ENCODE peak calls at places on chromosomes 6 and 20, in nine cellular contexts. One of them, this sample, is unnamed.

GRCh38 chr6:11613858-11614257 is 76.3 kb downstream of the TMEM170B start:
- DNase-seq in body of pancreas: no peak
- DNase-seq in tibial nerve: no peak
- DNase-seq in transverse colon: no peak
- DNase-seq in HepG2: no peak
- DNase-seq in stomach: no peak
- DNase-seq in H54: peak
- DNase-seq in adrenal gland: no peak
- DNase-seq in IMR-90: peak
- DNase-seq in this sample: no peak

GRCh38 chr6:155084431-155085123 is 89.5 kb downstream of the TIAM2 start:
- DNase-seq in body of pancreas: no peak
- DNase-seq in tibial nerve: no peak
- DNase-seq in transverse colon: no peak
- DNase-seq in HepG2: peak
- DNase-seq in stomach: no peak
- DNase-seq in H54: no peak
- DNase-seq in adrenal gland: no peak
- DNase-seq in IMR-90: peak
- DNase-seq in this sample: no peak

GRCh38 chr20:46388201-46388836 is 18.1 kb downstream of the ELMO2 start:
- DNase-seq in body of pancreas: no peak
- DNase-seq in tibial nerve: no peak
- DNase-seq in transverse colon: no peak
- DNase-seq in HepG2: no peak
- DNase-seq in stomach: no peak
- DNase-seq in H54: no peak
- DNase-seq in adrenal gland: no peak
- DNase-seq in IMR-90: no peak
- DNase-seq in this sample: no peak

GRCh38 chr6:31740397-31741223 is 805 bp downstream of the MSH5 start:
- DNase-seq in body of pancreas: no peak
- DNase-seq in tibial nerve: no peak
- DNase-seq in transverse colon: peak
- DNase-seq in HepG2: no peak
- DNase-seq in stomach: no peak
- DNase-seq in H54: no peak
- DNase-seq in adrenal gland: no peak
- DNase-seq in IMR-90: no peak
- DNase-seq in this sample: peak

GRCh38 chr20:36159833-36160232 is 5.3 kb downstream of the EPB41L1 start:
- DNase-seq in body of pancreas: no peak
- DNase-seq in tibial nerve: no peak
- DNase-seq in transverse colon: no peak
- DNase-seq in HepG2: no peak
- DNase-seq in stomach: no peak
- DNase-seq in H54: no peak
- DNase-seq in adrenal gland: no peak
- DNase-seq in IMR-90: no peak
- DNase-seq in this sample: no peak

GRCh38 chr20:35506872-35507638 is 22.4 kb downstream of the C20orf173 start:
- DNase-seq in body of pancreas: no peak
- DNase-seq in tibial nerve: no peak
- DNase-seq in transverse colon: no peak
- DNase-seq in HepG2: no peak
- DNase-seq in stomach: no peak
- DNase-seq in H54: peak
- DNase-seq in adrenal gland: no peak
- DNase-seq in IMR-90: peak
- DNase-seq in this sample: no peak

GRCh38 chr6:28167068-28167467 is 25.4 kb downstream of the ZKSCAN8 start:
- DNase-seq in body of pancreas: no peak
- DNase-seq in tibial nerve: no peak
- DNase-seq in transverse colon: no peak
- DNase-seq in HepG2: no peak
- DNase-seq in stomach: no peak
- DNase-seq in H54: peak
- DNase-seq in adrenal gland: no peak
- DNase-seq in IMR-90: peak
- DNase-seq in this sample: no peak

GRCh38 chr20:57870597-57871236 is 160.9 kb upstream of the PMEPA1 start:
- DNase-seq in body of pancreas: no peak
- DNase-seq in tibial nerve: no peak
- DNase-seq in transverse colon: no peak
- DNase-seq in HepG2: no peak
- DNase-seq in stomach: no peak
- DNase-seq in H54: no peak
- DNase-seq in adrenal gland: no peak
- DNase-seq in IMR-90: no peak
- DNase-seq in this sample: no peak

GRCh38 chr6:127176175-127176574 is 57.7 kb downstream of the RSPO3 start:
- DNase-seq in body of pancreas: no peak
- DNase-seq in tibial nerve: no peak
- DNase-seq in transverse colon: no peak
- DNase-seq in HepG2: no peak
- DNase-seq in stomach: no peak
- DNase-seq in H54: no peak
- DNase-seq in adrenal gland: no peak
- DNase-seq in IMR-90: no peak
- DNase-seq in this sample: no peak

GRCh38 chr6:154343473-154344308 is 12.9 kb downstream of the IPCEF1 start:
- DNase-seq in body of pancreas: peak
- DNase-seq in tibial nerve: no peak
- DNase-seq in transverse colon: peak
- DNase-seq in HepG2: no peak
- DNase-seq in stomach: peak
- DNase-seq in H54: no peak
- DNase-seq in adrenal gland: peak
- DNase-seq in IMR-90: peak
- DNase-seq in this sample: no peak

GRCh38 chr20:46558511-46558959 is 8.1 kb upstream of the OCSTAMP start:
- DNase-seq in body of pancreas: no peak
- DNase-seq in tibial nerve: no peak
- DNase-seq in transverse colon: no peak
- DNase-seq in HepG2: peak
- DNase-seq in stomach: peak
- DNase-seq in H54: peak
- DNase-seq in adrenal gland: peak
- DNase-seq in IMR-90: peak
- DNase-seq in this sample: no peak

GRCh38 chr6:84707161-84707560 is 57.2 kb downstream of the TBX18 start:
- DNase-seq in body of pancreas: no peak
- DNase-seq in tibial nerve: no peak
- DNase-seq in transverse colon: no peak
- DNase-seq in HepG2: no peak
- DNase-seq in stomach: no peak
- DNase-seq in H54: no peak
- DNase-seq in adrenal gland: no peak
- DNase-seq in IMR-90: no peak
- DNase-seq in this sample: no peak

GRCh38 chr6:89430563-89430962 is 2.4 kb upstream of the ANKRD6 start:
- DNase-seq in body of pancreas: peak
- DNase-seq in tibial nerve: no peak
- DNase-seq in transverse colon: no peak
- DNase-seq in HepG2: no peak
- DNase-seq in stomach: no peak
- DNase-seq in H54: no peak
- DNase-seq in adrenal gland: peak
- DNase-seq in IMR-90: no peak
- DNase-seq in this sample: no peak

GRCh38 chr6:40791004-40791403 is 203.8 kb upstream of the LRFN2 start:
- DNase-seq in body of pancreas: no peak
- DNase-seq in tibial nerve: no peak
- DNase-seq in transverse colon: no peak
- DNase-seq in HepG2: no peak
- DNase-seq in stomach: no peak
- DNase-seq in H54: peak
- DNase-seq in adrenal gland: no peak
- DNase-seq in IMR-90: no peak
- DNase-seq in this sample: no peak

GRCh38 chr6:75084872-75085381 is 120.9 kb downstream of the COL12A1 start:
- DNase-seq in body of pancreas: peak
- DNase-seq in tibial nerve: no peak
- DNase-seq in transverse colon: peak
- DNase-seq in HepG2: peak
- DNase-seq in stomach: peak
- DNase-seq in H54: no peak
- DNase-seq in adrenal gland: peak
- DNase-seq in IMR-90: no peak
- DNase-seq in this sample: no peak

GRCh38 chr20:48238326-48238725 is 453.0 kb upstream of the SULF2 start:
- DNase-seq in body of pancreas: no peak
- DNase-seq in tibial nerve: no peak
- DNase-seq in transverse colon: no peak
- DNase-seq in HepG2: no peak
- DNase-seq in stomach: no peak
- DNase-seq in H54: peak
- DNase-seq in adrenal gland: peak
- DNase-seq in IMR-90: peak
- DNase-seq in this sample: no peak

GRCh38 chr20:51456511-51457280 is 85.8 kb downstream of the NFATC2 start:
- DNase-seq in body of pancreas: peak
- DNase-seq in tibial nerve: peak
- DNase-seq in transverse colon: peak
- DNase-seq in HepG2: peak
- DNase-seq in stomach: peak
- DNase-seq in H54: peak
- DNase-seq in adrenal gland: peak
- DNase-seq in IMR-90: peak
- DNase-seq in this sample: peak
- TF ChIP-seq POLR2A in body of pancreas: no peak
- TF ChIP-seq POLR2A in tibial nerve: no peak
- TF ChIP-seq POLR2A in transverse colon: no peak
- TF ChIP-seq POLR2A in HepG2: no peak
- TF ChIP-seq POLR2A in stomach: no peak
- TF ChIP-seq POLR2A in H54: peak
- TF ChIP-seq POLR2A in adrenal gland: no peak
- TF ChIP-seq POLR2A in IMR-90: no peak
- TF ChIP-seq POLR2A in this sample: no peak

GRCh38 chr6:43629505-43630300 is 639 bp upstream of the GTPBP2 start:
- DNase-seq in body of pancreas: peak
- DNase-seq in tibial nerve: peak
- DNase-seq in transverse colon: peak
- DNase-seq in HepG2: peak
- DNase-seq in stomach: peak
- DNase-seq in H54: peak
- DNase-seq in adrenal gland: peak
- DNase-seq in IMR-90: peak
- DNase-seq in this sample: peak

GRCh38 chr6:43627008-43627825 is 1.8 kb downstream of the GTPBP2 start:
- DNase-seq in body of pancreas: peak
- DNase-seq in tibial nerve: peak
- DNase-seq in transverse colon: peak
- DNase-seq in HepG2: peak
- DNase-seq in stomach: peak
- DNase-seq in H54: peak
- DNase-seq in adrenal gland: peak
- DNase-seq in IMR-90: peak
- DNase-seq in this sample: no peak

GRCh38 chr6:43630980-43631619 is 2.0 kb upstream of the GTPBP2 start:
- DNase-seq in body of pancreas: no peak
- DNase-seq in tibial nerve: no peak
- DNase-seq in transverse colon: no peak
- DNase-seq in HepG2: no peak
- DNase-seq in stomach: no peak
- DNase-seq in H54: no peak
- DNase-seq in adrenal gland: no peak
- DNase-seq in IMR-90: no peak
- DNase-seq in this sample: no peak

GRCh38 chr6:43629104-43629504 is at the start of gene GTPBP2:
- DNase-seq in body of pancreas: peak
- DNase-seq in tibial nerve: peak
- DNase-seq in transverse colon: peak
- DNase-seq in HepG2: peak
- DNase-seq in stomach: peak
- DNase-seq in H54: peak
- DNase-seq in adrenal gland: peak
- DNase-seq in IMR-90: peak
- DNase-seq in this sample: peak

GRCh38 chr6:43628392-43629103 is 516 bp downstream of the GTPBP2 start:
- DNase-seq in body of pancreas: peak
- DNase-seq in tibial nerve: peak
- DNase-seq in transverse colon: peak
- DNase-seq in HepG2: peak
- DNase-seq in stomach: peak
- DNase-seq in H54: peak
- DNase-seq in adrenal gland: peak
- DNase-seq in IMR-90: peak
- DNase-seq in this sample: no peak
- TF ChIP-seq POLR2A in body of pancreas: peak
- TF ChIP-seq POLR2A in tibial nerve: no peak
- TF ChIP-seq POLR2A in transverse colon: no peak
- TF ChIP-seq POLR2A in HepG2: peak
- TF ChIP-seq POLR2A in stomach: no peak
- TF ChIP-seq POLR2A in H54: no peak
- TF ChIP-seq POLR2A in adrenal gland: no peak
- TF ChIP-seq POLR2A in IMR-90: peak
- TF ChIP-seq POLR2A in this sample: no peak

GRCh38 chr6:26215200-26216014 is 128.2 kb downstream of the HFE start:
- DNase-seq in body of pancreas: no peak
- DNase-seq in tibial nerve: no peak
- DNase-seq in transverse colon: no peak
- DNase-seq in HepG2: peak
- DNase-seq in stomach: no peak
- DNase-seq in H54: no peak
- DNase-seq in adrenal gland: no peak
- DNase-seq in IMR-90: peak
- DNase-seq in this sample: peak
- TF ChIP-seq POLR2A in body of pancreas: peak
- TF ChIP-seq POLR2A in tibial nerve: no peak
- TF ChIP-seq POLR2A in transverse colon: peak
- TF ChIP-seq POLR2A in HepG2: peak
- TF ChIP-seq POLR2A in stomach: no peak
- TF ChIP-seq POLR2A in H54: no peak
- TF ChIP-seq POLR2A in adrenal gland: peak
- TF ChIP-seq POLR2A in IMR-90: no peak
- TF ChIP-seq POLR2A in this sample: peak

DNA sequence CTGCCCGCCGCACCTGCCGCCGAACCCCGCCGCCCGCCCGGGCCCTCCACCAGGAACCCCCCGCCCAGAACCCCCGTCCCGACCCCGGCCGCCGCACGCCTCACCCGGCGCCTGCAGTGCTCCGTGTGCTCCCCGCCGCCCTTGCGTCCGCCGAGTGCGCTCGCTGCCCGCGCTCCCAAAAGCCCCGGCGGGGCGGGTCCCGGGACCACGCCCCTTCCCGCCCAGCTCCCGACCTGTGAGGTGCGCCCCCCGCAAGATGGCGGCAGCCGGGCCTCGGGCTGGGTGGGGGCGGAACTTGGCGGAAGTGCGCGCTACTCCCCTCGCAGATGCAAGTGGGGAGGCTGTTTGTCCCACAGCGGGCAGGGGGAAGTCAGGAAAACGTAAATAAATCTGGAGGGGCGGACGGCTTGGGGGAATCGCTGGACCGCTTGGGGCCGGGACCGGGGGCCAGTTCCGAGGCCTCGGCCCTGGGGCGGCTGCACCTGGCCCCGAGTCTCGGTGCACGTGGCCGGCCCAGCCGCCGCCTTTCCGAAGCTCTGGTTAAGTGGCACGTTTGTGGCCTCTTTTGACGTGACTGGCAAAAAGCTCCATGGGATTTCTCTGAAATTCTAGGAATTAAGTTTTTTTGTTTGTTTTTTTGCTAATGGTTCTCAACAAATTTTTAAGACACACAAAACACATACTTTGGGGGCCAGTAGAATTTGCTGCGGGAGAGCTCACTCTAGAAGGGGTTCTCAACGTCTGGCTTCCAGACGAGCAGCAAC is at the start of gene EZR:
- DNase-seq in body of pancreas: peak
- DNase-seq in tibial nerve: peak
- DNase-seq in transverse colon: peak
- DNase-seq in HepG2: peak
- DNase-seq in stomach: peak
- DNase-seq in H54: peak
- DNase-seq in adrenal gland: peak
- DNase-seq in IMR-90: peak
- DNase-seq in this sample: peak
- TF ChIP-seq POLR2A in body of pancreas: peak
- TF ChIP-seq POLR2A in tibial nerve: peak
- TF ChIP-seq POLR2A in transverse colon: peak
- TF ChIP-seq POLR2A in HepG2: peak
- TF ChIP-seq POLR2A in stomach: no peak
- TF ChIP-seq POLR2A in H54: peak
- TF ChIP-seq POLR2A in adrenal gland: peak
- TF ChIP-seq POLR2A in IMR-90: peak
- TF ChIP-seq POLR2A in this sample: peak